ENCODE peak calls at places on chromosomes 5 and 9, in six cellular contexts. One of them, this sample, is unnamed.

GRCh38 chr5:155943516-155944407 is 383.2 kb upstream of the SGCD start:
- DNase-seq in NCI-H1092: peak; percentile 5
- DNase-seq in body of pancreas: peak; percentile 45
- DNase-seq in KBM-7: peak; percentile 16
- DNase-seq in cardiac septum: no peak
- DNase-seq in epithelial cell of prostate: peak; percentile 2
- DNase-seq in this sample: no peak

GRCh38 chr9:107325842-107326241 is 42.8 kb downstream of the RAD23B start:
- DNase-seq in NCI-H1092: no peak
- DNase-seq in body of pancreas: no peak
- DNase-seq in KBM-7: no peak
- DNase-seq in cardiac septum: no peak
- DNase-seq in epithelial cell of prostate: no peak
- DNase-seq in this sample: no peak

GRCh38 chr5:21776466-21776865 is 1076.7 kb downstream of the CDH12 start:
- DNase-seq in NCI-H1092: no peak
- DNase-seq in body of pancreas: no peak
- DNase-seq in KBM-7: no peak
- DNase-seq in cardiac septum: no peak
- DNase-seq in epithelial cell of prostate: no peak
- DNase-seq in this sample: no peak

GRCh38 chr9:131834721-131835120 is 94.8 kb upstream of the RAPGEF1 start:
- DNase-seq in NCI-H1092: no peak
- DNase-seq in body of pancreas: no peak
- DNase-seq in KBM-7: no peak
- DNase-seq in cardiac septum: no peak
- DNase-seq in epithelial cell of prostate: no peak
- DNase-seq in this sample: no peak

GRCh38 chr9:109251080-109251775 is 69.6 kb downstream of the EPB41L4B start:
- DNase-seq in NCI-H1092: peak; percentile 93
- DNase-seq in body of pancreas: peak; percentile 84
- DNase-seq in KBM-7: peak; percentile 20
- DNase-seq in cardiac septum: no peak
- DNase-seq in epithelial cell of prostate: peak; percentile 66
- DNase-seq in this sample: no peak

GRCh38 chr9:137045294-137046093 is 483 bp downstream of the NPDC1 start:
- DNase-seq in NCI-H1092: no peak
- DNase-seq in body of pancreas: no peak
- DNase-seq in KBM-7: no peak
- DNase-seq in cardiac septum: no peak
- DNase-seq in epithelial cell of prostate: no peak
- DNase-seq in this sample: no peak

GRCh38 chr5:65440456-65440855 is 41.3 kb downstream of the ADAMTS6 start:
- DNase-seq in NCI-H1092: no peak
- DNase-seq in body of pancreas: no peak
- DNase-seq in KBM-7: no peak
- DNase-seq in cardiac septum: no peak
- DNase-seq in epithelial cell of prostate: no peak
- DNase-seq in this sample: no peak

GRCh38 chr5:73672130-73672529 is 46.1 kb downstream of the ARHGEF28 start:
- DNase-seq in NCI-H1092: no peak
- DNase-seq in body of pancreas: no peak
- DNase-seq in KBM-7: no peak
- DNase-seq in cardiac septum: no peak
- DNase-seq in epithelial cell of prostate: no peak
- DNase-seq in this sample: no peak

GRCh38 chr5:90437663-90438062 is 28.1 kb upstream of the CETN3 start:
- DNase-seq in NCI-H1092: no peak
- DNase-seq in body of pancreas: no peak
- DNase-seq in KBM-7: no peak
- DNase-seq in cardiac septum: no peak
- DNase-seq in epithelial cell of prostate: no peak
- DNase-seq in this sample: no peak

GRCh38 chr9:137788561-137789294 is 88.9 kb upstream of the CACNA1B start:
- DNase-seq in NCI-H1092: no peak
- DNase-seq in body of pancreas: no peak
- DNase-seq in KBM-7: no peak
- DNase-seq in cardiac septum: no peak
- DNase-seq in epithelial cell of prostate: no peak
- DNase-seq in this sample: no peak

GRCh38 chr5:149434162-149435014 is 55.3 kb upstream of the IL17B start:
- DNase-seq in NCI-H1092: peak; percentile 9
- DNase-seq in body of pancreas: peak; percentile 71
- DNase-seq in KBM-7: peak; percentile 73
- DNase-seq in cardiac septum: no peak
- DNase-seq in epithelial cell of prostate: no peak
- DNase-seq in this sample: peak; percentile 42

GRCh38 chr5:34552129-34552528 is 104.0 kb upstream of the RAI14 start:
- DNase-seq in NCI-H1092: no peak
- DNase-seq in body of pancreas: peak; percentile 29
- DNase-seq in KBM-7: no peak
- DNase-seq in cardiac septum: no peak
- DNase-seq in epithelial cell of prostate: no peak
- DNase-seq in this sample: no peak

GRCh38 chr5:157539623-157540022 is 36.0 kb downstream of the ADAM19 start:
- DNase-seq in NCI-H1092: no peak
- DNase-seq in body of pancreas: no peak
- DNase-seq in KBM-7: no peak
- DNase-seq in cardiac septum: no peak
- DNase-seq in epithelial cell of prostate: no peak
- DNase-seq in this sample: no peak

GRCh38 chr5:147234098-147234824 is 565 bp upstream of the STK32A start:
- DNase-seq in NCI-H1092: no peak
- DNase-seq in body of pancreas: peak; percentile 22
- DNase-seq in KBM-7: no peak
- DNase-seq in cardiac septum: no peak
- DNase-seq in epithelial cell of prostate: no peak
- DNase-seq in this sample: no peak

This sample was measured in GDM1.